ENCODE peak calls at places on chromosome 2, in nine cellular contexts. One of them, this sample, is unnamed.
A peak's percentile ranks its signal among the peaks of the same experiment; 100 is the strongest.

GRCh38 chr2:174779361-174779928 is 15.2 kb upstream of the CHRNA1 start:
- DNase-seq in H1: no peak
- DNase-seq in right lobe of liver: no peak
- DNase-seq in stomach: no peak
- DNase-seq in heart left ventricle: no peak
- DNase-seq in body of pancreas: no peak
- DNase-seq in prostate gland: no peak
- DNase-seq in lower leg skin: no peak
- DNase-seq in IMR-90: peak; percentile 80
- DNase-seq in this sample: no peak

GRCh38 chr2:37378411-37378810 is 34.0 kb downstream of the QPCT start:
- DNase-seq in H1: peak; percentile 23
- DNase-seq in right lobe of liver: no peak
- DNase-seq in stomach: no peak
- DNase-seq in heart left ventricle: no peak
- DNase-seq in body of pancreas: no peak
- DNase-seq in prostate gland: no peak
- DNase-seq in lower leg skin: peak; percentile 35
- DNase-seq in IMR-90: peak; percentile 63
- DNase-seq in this sample: no peak

GRCh38 chr2:24402242-24403092 is 42.1 kb upstream of the ITSN2 start:
- DNase-seq in H1: no peak
- DNase-seq in right lobe of liver: no peak
- DNase-seq in stomach: no peak
- DNase-seq in heart left ventricle: no peak
- DNase-seq in body of pancreas: no peak
- DNase-seq in prostate gland: no peak
- DNase-seq in lower leg skin: no peak
- DNase-seq in IMR-90: no peak
- DNase-seq in this sample: no peak

GRCh38 chr2:122168799-122169198 is 413.3 kb downstream of the TSN start:
- DNase-seq in H1: peak; percentile 54
- DNase-seq in right lobe of liver: no peak
- DNase-seq in stomach: no peak
- DNase-seq in heart left ventricle: no peak
- DNase-seq in body of pancreas: no peak
- DNase-seq in prostate gland: no peak
- DNase-seq in lower leg skin: no peak
- DNase-seq in IMR-90: no peak
- DNase-seq in this sample: no peak

GRCh38 chr2:25388491-25388890 is 46.8 kb upstream of the DNMT3A start:
- DNase-seq in H1: no peak
- DNase-seq in right lobe of liver: no peak
- DNase-seq in stomach: no peak
- DNase-seq in heart left ventricle: no peak
- DNase-seq in body of pancreas: no peak
- DNase-seq in prostate gland: no peak
- DNase-seq in lower leg skin: no peak
- DNase-seq in IMR-90: no peak
- DNase-seq in this sample: no peak

GRCh38 chr2:65186872-65187851 is 40.5 kb upstream of the ACTR2 start:
- DNase-seq in H1: peak; percentile 85
- DNase-seq in right lobe of liver: peak; percentile 67
- DNase-seq in stomach: peak; percentile 88
- DNase-seq in heart left ventricle: peak; percentile 74
- DNase-seq in body of pancreas: peak; percentile 82
- DNase-seq in prostate gland: peak; percentile 73
- DNase-seq in lower leg skin: peak; percentile 68
- DNase-seq in IMR-90: peak; percentile 75
- DNase-seq in this sample: peak; percentile 77

GRCh38 chr2:232634319-232635150 is 1.1 kb downstream of the EFHD1 start:
- DNase-seq in H1: peak; percentile 67
- DNase-seq in right lobe of liver: no peak
- DNase-seq in stomach: no peak
- DNase-seq in heart left ventricle: peak; percentile 35
- DNase-seq in body of pancreas: no peak
- DNase-seq in prostate gland: no peak
- DNase-seq in lower leg skin: no peak
- DNase-seq in IMR-90: no peak
- DNase-seq in this sample: no peak

GRCh38 chr2:215831296-215831913 is 181.9 kb downstream of the MREG start:
- DNase-seq in H1: no peak
- DNase-seq in right lobe of liver: no peak
- DNase-seq in stomach: no peak
- DNase-seq in heart left ventricle: peak; percentile 69
- DNase-seq in body of pancreas: no peak
- DNase-seq in prostate gland: no peak
- DNase-seq in lower leg skin: no peak
- DNase-seq in IMR-90: peak; percentile 78
- DNase-seq in this sample: no peak

GRCh38 chr2:141439524-141439923 is 691.3 kb downstream of the LRP1B start:
- DNase-seq in H1: no peak
- DNase-seq in right lobe of liver: no peak
- DNase-seq in stomach: no peak
- DNase-seq in heart left ventricle: no peak
- DNase-seq in body of pancreas: no peak
- DNase-seq in prostate gland: no peak
- DNase-seq in lower leg skin: no peak
- DNase-seq in IMR-90: no peak
- DNase-seq in this sample: no peak

GRCh38 chr2:36382472-36382871 is 26.9 kb downstream of the CRIM1 start:
- DNase-seq in H1: no peak
- DNase-seq in right lobe of liver: no peak
- DNase-seq in stomach: no peak
- DNase-seq in heart left ventricle: no peak
- DNase-seq in body of pancreas: no peak
- DNase-seq in prostate gland: no peak
- DNase-seq in lower leg skin: no peak
- DNase-seq in IMR-90: no peak
- DNase-seq in this sample: no peak

GRCh38 chr2:4715065-4715464 is 977.1 kb upstream of the SOX11 start:
- DNase-seq in H1: no peak
- DNase-seq in right lobe of liver: no peak
- DNase-seq in stomach: no peak
- DNase-seq in heart left ventricle: no peak
- DNase-seq in body of pancreas: no peak
- DNase-seq in prostate gland: no peak
- DNase-seq in lower leg skin: no peak
- DNase-seq in IMR-90: no peak
- DNase-seq in this sample: no peak

GRCh38 chr2:190408538-190409271 is 550 bp downstream of the MFSD6 start:
- DNase-seq in H1: peak; percentile 61
- DNase-seq in right lobe of liver: peak; percentile 54
- DNase-seq in stomach: peak; percentile 70
- DNase-seq in heart left ventricle: peak; percentile 44
- DNase-seq in body of pancreas: peak; percentile 57
- DNase-seq in prostate gland: peak; percentile 65
- DNase-seq in lower leg skin: peak; percentile 37
- DNase-seq in IMR-90: no peak
- DNase-seq in this sample: no peak

GRCh38 chr2:147076634-147077033 is 768.2 kb upstream of the ACVR2A start:
- DNase-seq in H1: no peak
- DNase-seq in right lobe of liver: no peak
- DNase-seq in stomach: no peak
- DNase-seq in heart left ventricle: no peak
- DNase-seq in body of pancreas: no peak
- DNase-seq in prostate gland: no peak
- DNase-seq in lower leg skin: no peak
- DNase-seq in IMR-90: peak; percentile 35
- DNase-seq in this sample: no peak

GRCh38 chr2:157853211-157853610 is 22.9 kb downstream of the ACVR1 start:
- DNase-seq in H1: no peak
- DNase-seq in right lobe of liver: no peak
- DNase-seq in stomach: no peak
- DNase-seq in heart left ventricle: no peak
- DNase-seq in body of pancreas: no peak
- DNase-seq in prostate gland: no peak
- DNase-seq in lower leg skin: no peak
- DNase-seq in IMR-90: no peak
- DNase-seq in this sample: no peak

GRCh38 chr2:38077431-38077769 is 1.4 kb upstream of the CYP1B1 start:
- DNase-seq in H1: no peak
- DNase-seq in right lobe of liver: peak; percentile 72
- DNase-seq in stomach: no peak
- DNase-seq in heart left ventricle: no peak
- DNase-seq in body of pancreas: no peak
- DNase-seq in prostate gland: no peak
- DNase-seq in lower leg skin: no peak
- DNase-seq in IMR-90: no peak
- DNase-seq in this sample: no peak

GRCh38 chr2:129888896-129889295 is 90.6 kb upstream of the RAB6C start:
- DNase-seq in H1: no peak
- DNase-seq in right lobe of liver: no peak
- DNase-seq in stomach: no peak
- DNase-seq in heart left ventricle: no peak
- DNase-seq in body of pancreas: no peak
- DNase-seq in prostate gland: no peak
- DNase-seq in lower leg skin: no peak
- DNase-seq in IMR-90: peak; percentile 16
- DNase-seq in this sample: no peak

DNA sequence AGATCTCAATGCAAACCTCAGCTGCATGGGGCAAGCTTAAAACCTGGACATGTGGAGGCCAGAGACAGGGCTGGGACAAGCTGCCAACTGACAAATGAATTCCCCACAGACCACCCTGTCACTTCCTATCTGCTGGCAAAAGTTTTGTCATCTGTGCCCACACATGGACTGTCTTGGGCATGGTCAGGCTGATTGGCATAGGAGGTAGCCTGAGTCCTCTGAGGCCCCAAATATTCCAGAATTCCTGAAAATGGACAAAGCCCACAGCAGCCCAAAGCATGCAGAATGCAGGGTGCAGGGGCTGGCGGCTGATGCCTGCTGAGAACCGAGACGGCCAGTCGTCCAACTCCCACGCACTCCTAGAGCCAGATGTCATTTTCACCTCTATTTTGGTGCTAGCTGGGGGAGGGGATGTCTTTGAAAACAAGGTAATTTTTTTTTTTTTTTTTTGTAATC is 73.8 kb downstream of the SDC1 start:
- DNase-seq in H1: no peak
- DNase-seq in right lobe of liver: no peak
- DNase-seq in stomach: no peak
- DNase-seq in heart left ventricle: no peak
- DNase-seq in body of pancreas: peak; percentile 5
- DNase-seq in prostate gland: no peak
- DNase-seq in lower leg skin: no peak
- DNase-seq in IMR-90: no peak
- DNase-seq in this sample: no peak
- H3K4me3 ChIP-seq in H1: no peak overlapping the region
- H3K4me3 ChIP-seq in right lobe of liver: no peak overlapping the region
- H3K4me3 ChIP-seq in stomach: no peak overlapping the region
- H3K4me3 ChIP-seq in heart left ventricle: no peak overlapping the region
- H3K4me3 ChIP-seq in body of pancreas: no peak overlapping the region
- H3K4me3 ChIP-seq in prostate gland: no peak overlapping the region
- H3K4me3 ChIP-seq in lower leg skin: no peak overlapping the region
- H3K4me3 ChIP-seq in IMR-90: no peak overlapping the region
- H3K4me3 ChIP-seq in this sample: no peak overlapping the region

GRCh38 chr2:235879116-235879515 is 289.1 kb downstream of the GBX2 start:
- DNase-seq in H1: no peak
- DNase-seq in right lobe of liver: no peak
- DNase-seq in stomach: no peak
- DNase-seq in heart left ventricle: no peak
- DNase-seq in body of pancreas: no peak
- DNase-seq in prostate gland: no peak
- DNase-seq in lower leg skin: no peak
- DNase-seq in IMR-90: no peak
- DNase-seq in this sample: no peak

GRCh38 chr2:235877271-235877670 is 290.9 kb downstream of the GBX2 start:
- DNase-seq in H1: no peak
- DNase-seq in right lobe of liver: no peak
- DNase-seq in stomach: no peak
- DNase-seq in heart left ventricle: no peak
- DNase-seq in body of pancreas: no peak
- DNase-seq in prostate gland: no peak
- DNase-seq in lower leg skin: no peak
- DNase-seq in IMR-90: no peak
- DNase-seq in this sample: no peak

GRCh38 chr2:235870515-235870914 is 297.7 kb downstream of the GBX2 start:
- DNase-seq in H1: no peak
- DNase-seq in right lobe of liver: no peak
- DNase-seq in stomach: no peak
- DNase-seq in heart left ventricle: no peak
- DNase-seq in body of pancreas: no peak
- DNase-seq in prostate gland: no peak
- DNase-seq in lower leg skin: no peak
- DNase-seq in IMR-90: no peak
- DNase-seq in this sample: no peak

DNA sequence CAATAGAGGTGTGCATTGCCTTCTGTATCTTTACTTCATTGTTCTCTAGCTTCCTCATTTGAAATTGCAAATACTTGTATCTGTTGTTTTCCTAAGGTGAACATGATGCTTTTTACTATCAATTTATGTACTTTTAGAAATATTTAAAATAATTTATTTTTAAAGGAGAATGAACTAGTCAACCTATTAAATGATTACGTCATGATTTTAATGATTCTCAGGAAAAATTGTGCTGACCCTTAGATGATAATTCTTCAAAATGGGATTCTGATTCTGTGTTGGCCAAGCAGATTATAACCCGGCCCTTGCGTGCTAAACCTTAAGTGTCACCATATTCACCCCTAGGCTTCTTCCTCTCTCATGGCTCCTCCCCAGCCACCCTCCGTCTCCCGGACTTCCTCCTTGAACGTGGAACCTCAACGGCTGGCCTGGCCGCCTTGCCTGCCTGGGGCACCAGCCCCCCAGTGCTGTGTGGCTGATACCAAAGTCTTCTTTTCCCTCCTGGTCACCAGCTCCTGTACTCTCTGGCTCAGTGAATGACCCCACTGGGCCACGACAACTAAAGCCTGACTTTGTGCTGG is 292.0 kb downstream of the GBX2 start:
- DNase-seq in H1: no peak
- DNase-seq in right lobe of liver: no peak
- DNase-seq in stomach: no peak
- DNase-seq in heart left ventricle: no peak
- DNase-seq in body of pancreas: no peak
- DNase-seq in prostate gland: no peak
- DNase-seq in lower leg skin: no peak
- DNase-seq in IMR-90: no peak
- DNase-seq in this sample: no peak
- TF ChIP-seq POLR2A in H1: no peak
- TF ChIP-seq POLR2A in right lobe of liver: no peak
- TF ChIP-seq POLR2A in stomach: no peak
- TF ChIP-seq POLR2A in heart left ventricle: no peak
- TF ChIP-seq POLR2A in body of pancreas: no peak
- TF ChIP-seq POLR2A in prostate gland: no peak
- TF ChIP-seq POLR2A in lower leg skin: no peak
- TF ChIP-seq POLR2A in IMR-90: no peak
- TF ChIP-seq POLR2A in this sample: no peak

GRCh38 chr2:197784956-197785941 is at the start of gene BOLL:
- DNase-seq in H1: no peak
- DNase-seq in right lobe of liver: no peak
- DNase-seq in stomach: no peak
- DNase-seq in heart left ventricle: no peak
- DNase-seq in body of pancreas: no peak
- DNase-seq in prostate gland: no peak
- DNase-seq in lower leg skin: no peak
- DNase-seq in IMR-90: no peak
- DNase-seq in this sample: no peak
- H3K4me3 ChIP-seq in H1: peak within 1 kb of the TSS; percentile 45
- H3K4me3 ChIP-seq in right lobe of liver: peak within 1 kb of the TSS; percentile 16
- H3K4me3 ChIP-seq in stomach: peak within 1 kb of the TSS; percentile 55
- H3K4me3 ChIP-seq in heart left ventricle: peak within 1 kb of the TSS; percentile 54
- H3K4me3 ChIP-seq in body of pancreas: peak within 1 kb of the TSS; percentile 30
- H3K4me3 ChIP-seq in prostate gland: peak within 1 kb of the TSS; percentile 23
- H3K4me3 ChIP-seq in lower leg skin: no peak within 1 kb of the TSS
- H3K4me3 ChIP-seq in IMR-90: no peak within 1 kb of the TSS
- H3K4me3 ChIP-seq in this sample: peak within 1 kb of the TSS; percentile 86

GRCh38 chr2:28894470-28895188 is at the start of gene WDR43:
- DNase-seq in H1: peak; percentile 96
- DNase-seq in right lobe of liver: peak; percentile 98
- DNase-seq in stomach: peak; percentile 98
- DNase-seq in heart left ventricle: peak; percentile 99
- DNase-seq in body of pancreas: peak; percentile 97
- DNase-seq in prostate gland: peak; percentile 96
- DNase-seq in lower leg skin: peak; percentile 96
- DNase-seq in IMR-90: peak; percentile 99
- DNase-seq in this sample: peak; percentile 97
- TF ChIP-seq POLR2A in H1: no peak
- TF ChIP-seq POLR2A in right lobe of liver: peak; percentile 72
- TF ChIP-seq POLR2A in stomach: no peak
- TF ChIP-seq POLR2A in heart left ventricle: no peak
- TF ChIP-seq POLR2A in body of pancreas: peak; percentile 62
- TF ChIP-seq POLR2A in prostate gland: peak; percentile 67
- TF ChIP-seq POLR2A in lower leg skin: no peak
- TF ChIP-seq POLR2A in IMR-90: peak; percentile 85
- TF ChIP-seq POLR2A in this sample: peak; percentile 95